ENCODE peak calls at places on chromosomes 16 and 17, in nine cellular contexts. One of them, this sample, is unnamed.

GRCh38 chr16:67397451-67397801 is 4.1 kb upstream of the TPPP3 start:
- DNase-seq in H9: no peak
- DNase-seq in gastrocnemius medialis: no peak
- DNase-seq in kidney: peak; percentile 86
- DNase-seq in upper lobe of left lung: peak; percentile 63
- DNase-seq in CD8-positive, alpha-beta T cell: no peak
- DNase-seq in lower lobe of right lung: peak; percentile 45
- DNase-seq in esophagus squamous epithelium: no peak
- DNase-seq in A549: no peak
- DNase-seq in this sample: peak; percentile 84

GRCh38 chr17:72370819-72371218 is 250.0 kb downstream of the SOX9 start:
- DNase-seq in H9: no peak
- DNase-seq in gastrocnemius medialis: no peak
- DNase-seq in kidney: no peak
- DNase-seq in upper lobe of left lung: no peak
- DNase-seq in CD8-positive, alpha-beta T cell: no peak
- DNase-seq in lower lobe of right lung: no peak
- DNase-seq in esophagus squamous epithelium: no peak
- DNase-seq in A549: peak; percentile 54
- DNase-seq in this sample: no peak

GRCh38 chr17:9402590-9403199 is 172.9 kb downstream of the STX8 start:
- DNase-seq in H9: peak; percentile 67
- DNase-seq in gastrocnemius medialis: no peak
- DNase-seq in kidney: no peak
- DNase-seq in upper lobe of left lung: no peak
- DNase-seq in CD8-positive, alpha-beta T cell: no peak
- DNase-seq in lower lobe of right lung: no peak
- DNase-seq in esophagus squamous epithelium: no peak
- DNase-seq in A549: peak; percentile 67
- DNase-seq in this sample: no peak

GRCh38 chr17:42773290-42774035 is at the start of gene VPS25:
- DNase-seq in H9: peak; percentile 86
- DNase-seq in gastrocnemius medialis: peak; percentile 62
- DNase-seq in kidney: peak; percentile 86
- DNase-seq in upper lobe of left lung: peak; percentile 70
- DNase-seq in CD8-positive, alpha-beta T cell: peak; percentile 74
- DNase-seq in lower lobe of right lung: peak; percentile 83
- DNase-seq in esophagus squamous epithelium: no peak
- DNase-seq in A549: peak; percentile 92
- DNase-seq in this sample: peak; percentile 76

GRCh38 chr16:363110-364090 is 6.9 kb downstream of the MRPL28 start:
- DNase-seq in H9: no peak
- DNase-seq in gastrocnemius medialis: no peak
- DNase-seq in kidney: peak; percentile 89
- DNase-seq in upper lobe of left lung: peak; percentile 70
- DNase-seq in CD8-positive, alpha-beta T cell: no peak
- DNase-seq in lower lobe of right lung: no peak
- DNase-seq in esophagus squamous epithelium: no peak
- DNase-seq in A549: no peak
- DNase-seq in this sample: peak; percentile 48

GRCh38 chr16:66050991-66051390 is 315.5 kb upstream of the CDH5 start:
- DNase-seq in H9: no peak
- DNase-seq in gastrocnemius medialis: no peak
- DNase-seq in kidney: no peak
- DNase-seq in upper lobe of left lung: no peak
- DNase-seq in CD8-positive, alpha-beta T cell: no peak
- DNase-seq in lower lobe of right lung: no peak
- DNase-seq in esophagus squamous epithelium: no peak
- DNase-seq in A549: no peak
- DNase-seq in this sample: no peak

GRCh38 chr17:81519284-81520020 is 6.9 kb upstream of the ACTG1 start:
- DNase-seq in H9: peak; percentile 82
- DNase-seq in gastrocnemius medialis: no peak
- DNase-seq in kidney: peak; percentile 94
- DNase-seq in upper lobe of left lung: peak; percentile 95
- DNase-seq in CD8-positive, alpha-beta T cell: peak; percentile 81
- DNase-seq in lower lobe of right lung: peak; percentile 84
- DNase-seq in esophagus squamous epithelium: no peak
- DNase-seq in A549: peak; percentile 66
- DNase-seq in this sample: peak; percentile 52

GRCh38 chr16:66419527-66419926 is 7.6 kb upstream of the BEAN1 start:
- DNase-seq in H9: peak; percentile 55
- DNase-seq in gastrocnemius medialis: no peak
- DNase-seq in kidney: no peak
- DNase-seq in upper lobe of left lung: no peak
- DNase-seq in CD8-positive, alpha-beta T cell: no peak
- DNase-seq in lower lobe of right lung: no peak
- DNase-seq in esophagus squamous epithelium: no peak
- DNase-seq in A549: no peak
- DNase-seq in this sample: no peak

GRCh38 chr16:1037023-1037933 is 35.3 kb upstream of the SSTR5 start:
- DNase-seq in H9: no peak
- DNase-seq in gastrocnemius medialis: no peak
- DNase-seq in kidney: no peak
- DNase-seq in upper lobe of left lung: peak; percentile 58
- DNase-seq in CD8-positive, alpha-beta T cell: no peak
- DNase-seq in lower lobe of right lung: no peak
- DNase-seq in esophagus squamous epithelium: no peak
- DNase-seq in A549: no peak
- DNase-seq in this sample: no peak

GRCh38 chr17:34758316-34758715 is 178.9 kb downstream of the TMEM132E start:
- DNase-seq in H9: peak; percentile 22
- DNase-seq in gastrocnemius medialis: no peak
- DNase-seq in kidney: no peak
- DNase-seq in upper lobe of left lung: no peak
- DNase-seq in CD8-positive, alpha-beta T cell: no peak
- DNase-seq in lower lobe of right lung: no peak
- DNase-seq in esophagus squamous epithelium: no peak
- DNase-seq in A549: no peak
- DNase-seq in this sample: no peak

GRCh38 chr16:22297871-22298733 is 893 bp downstream of the POLR3E start:
- DNase-seq in H9: peak; percentile 65
- DNase-seq in gastrocnemius medialis: peak; percentile 59
- DNase-seq in kidney: no peak
- DNase-seq in upper lobe of left lung: no peak
- DNase-seq in CD8-positive, alpha-beta T cell: peak; percentile 71
- DNase-seq in lower lobe of right lung: peak; percentile 50
- DNase-seq in esophagus squamous epithelium: no peak
- DNase-seq in A549: peak; percentile 95
- DNase-seq in this sample: peak; percentile 82

GRCh38 chr16:79788949-79789348 is 188.4 kb upstream of the MAF start:
- DNase-seq in H9: no peak
- DNase-seq in gastrocnemius medialis: no peak
- DNase-seq in kidney: no peak
- DNase-seq in upper lobe of left lung: no peak
- DNase-seq in CD8-positive, alpha-beta T cell: no peak
- DNase-seq in lower lobe of right lung: no peak
- DNase-seq in esophagus squamous epithelium: no peak
- DNase-seq in A549: no peak
- DNase-seq in this sample: no peak

GRCh38 chr16:12236491-12237030 is 260.0 kb downstream of the SNX29 start:
- DNase-seq in H9: no peak
- DNase-seq in gastrocnemius medialis: no peak
- DNase-seq in kidney: no peak
- DNase-seq in upper lobe of left lung: no peak
- DNase-seq in CD8-positive, alpha-beta T cell: no peak
- DNase-seq in lower lobe of right lung: no peak
- DNase-seq in esophagus squamous epithelium: no peak
- DNase-seq in A549: no peak
- DNase-seq in this sample: no peak

GRCh38 chr17:82603981-82604448 is 44.2 kb downstream of the WDR45B start:
- DNase-seq in H9: no peak
- DNase-seq in gastrocnemius medialis: peak; percentile 49
- DNase-seq in kidney: peak; percentile 89
- DNase-seq in upper lobe of left lung: no peak
- DNase-seq in CD8-positive, alpha-beta T cell: peak; percentile 32
- DNase-seq in lower lobe of right lung: peak; percentile 91
- DNase-seq in esophagus squamous epithelium: no peak
- DNase-seq in A549: no peak
- DNase-seq in this sample: no peak

GRCh38 chr16:239948-240277 is 5.3 kb downstream of the FAM234A start:
- DNase-seq in H9: no peak
- DNase-seq in gastrocnemius medialis: peak; percentile 29
- DNase-seq in kidney: no peak
- DNase-seq in upper lobe of left lung: no peak
- DNase-seq in CD8-positive, alpha-beta T cell: no peak
- DNase-seq in lower lobe of right lung: no peak
- DNase-seq in esophagus squamous epithelium: no peak
- DNase-seq in A549: no peak
- DNase-seq in this sample: no peak

GRCh38 chr16:5025171-5025632 is 8.5 kb downstream of the NAGPA start:
- DNase-seq in H9: peak; percentile 85
- DNase-seq in gastrocnemius medialis: no peak
- DNase-seq in kidney: no peak
- DNase-seq in upper lobe of left lung: no peak
- DNase-seq in CD8-positive, alpha-beta T cell: no peak
- DNase-seq in lower lobe of right lung: no peak
- DNase-seq in esophagus squamous epithelium: no peak
- DNase-seq in A549: peak; percentile 46
- DNase-seq in this sample: no peak

GRCh38 chr16:58502217-58502921 is 2.4 kb downstream of the NDRG4 start:
- DNase-seq in H9: no peak
- DNase-seq in gastrocnemius medialis: no peak
- DNase-seq in kidney: peak; percentile 30
- DNase-seq in upper lobe of left lung: no peak
- DNase-seq in CD8-positive, alpha-beta T cell: no peak
- DNase-seq in lower lobe of right lung: peak; percentile 15
- DNase-seq in esophagus squamous epithelium: no peak
- DNase-seq in A549: no peak
- DNase-seq in this sample: no peak

GRCh38 chr16:75402174-75402820 is 31.0 kb downstream of the CFDP1 start:
- DNase-seq in H9: no peak
- DNase-seq in gastrocnemius medialis: no peak
- DNase-seq in kidney: no peak
- DNase-seq in upper lobe of left lung: no peak
- DNase-seq in CD8-positive, alpha-beta T cell: no peak
- DNase-seq in lower lobe of right lung: no peak
- DNase-seq in esophagus squamous epithelium: no peak
- DNase-seq in A549: no peak
- DNase-seq in this sample: no peak

GRCh38 chr16:53952215-53953208 is 248.6 kb downstream of the FTO start:
- DNase-seq in H9: no peak
- DNase-seq in gastrocnemius medialis: no peak
- DNase-seq in kidney: no peak
- DNase-seq in upper lobe of left lung: no peak
- DNase-seq in CD8-positive, alpha-beta T cell: no peak
- DNase-seq in lower lobe of right lung: no peak
- DNase-seq in esophagus squamous epithelium: no peak
- DNase-seq in A549: no peak
- DNase-seq in this sample: no peak

GRCh38 chr17:83173180-83173996 is 94.0 kb downstream of the METRNL start:
- DNase-seq in H9: peak; percentile 30
- DNase-seq in gastrocnemius medialis: no peak
- DNase-seq in kidney: peak; percentile 64
- DNase-seq in upper lobe of left lung: peak; percentile 62
- DNase-seq in CD8-positive, alpha-beta T cell: no peak
- DNase-seq in lower lobe of right lung: no peak
- DNase-seq in esophagus squamous epithelium: no peak
- DNase-seq in A549: no peak
- DNase-seq in this sample: no peak

GRCh38 chr17:64355536-64356303 is 34.9 kb downstream of the PECAM1 start:
- DNase-seq in H9: no peak
- DNase-seq in gastrocnemius medialis: no peak
- DNase-seq in kidney: no peak
- DNase-seq in upper lobe of left lung: no peak
- DNase-seq in CD8-positive, alpha-beta T cell: no peak
- DNase-seq in lower lobe of right lung: no peak
- DNase-seq in esophagus squamous epithelium: no peak
- DNase-seq in A549: no peak
- DNase-seq in this sample: peak; percentile 54

GRCh38 chr17:8855477-8856204 is 11.8 kb downstream of the PIK3R6 start:
- DNase-seq in H9: no peak
- DNase-seq in gastrocnemius medialis: no peak
- DNase-seq in kidney: no peak
- DNase-seq in upper lobe of left lung: no peak
- DNase-seq in CD8-positive, alpha-beta T cell: no peak
- DNase-seq in lower lobe of right lung: no peak
- DNase-seq in esophagus squamous epithelium: no peak
- DNase-seq in A549: no peak
- DNase-seq in this sample: no peak

GRCh38 chr17:1591474-1592090 is 29.0 kb upstream of the PITPNA start:
- DNase-seq in H9: no peak
- DNase-seq in gastrocnemius medialis: no peak
- DNase-seq in kidney: no peak
- DNase-seq in upper lobe of left lung: peak; percentile 65
- DNase-seq in CD8-positive, alpha-beta T cell: no peak
- DNase-seq in lower lobe of right lung: no peak
- DNase-seq in esophagus squamous epithelium: no peak
- DNase-seq in A549: no peak
- DNase-seq in this sample: no peak
- H3K27ac ChIP-seq in H9: no peak overlapping the region
- H3K27ac ChIP-seq in gastrocnemius medialis: peak overlapping the region; percentile 91
- H3K27ac ChIP-seq in kidney: no peak overlapping the region
- H3K27ac ChIP-seq in upper lobe of left lung: no peak overlapping the region
- H3K27ac ChIP-seq in CD8-positive, alpha-beta T cell: no peak overlapping the region
- H3K27ac ChIP-seq in lower lobe of right lung: no peak overlapping the region
- H3K27ac ChIP-seq in esophagus squamous epithelium: no peak overlapping the region
- H3K27ac ChIP-seq in A549: peak overlapping the region; percentile 84
- H3K27ac ChIP-seq in this sample: peak overlapping the region; percentile 90

GRCh38 chr17:76681222-76682137 is 29.3 kb downstream of the MXRA7 start:
- DNase-seq in H9: peak; percentile 93
- DNase-seq in gastrocnemius medialis: no peak
- DNase-seq in kidney: peak; percentile 80
- DNase-seq in upper lobe of left lung: no peak
- DNase-seq in CD8-positive, alpha-beta T cell: peak; percentile 79
- DNase-seq in lower lobe of right lung: peak; percentile 73
- DNase-seq in esophagus squamous epithelium: no peak
- DNase-seq in A549: peak; percentile 77
- DNase-seq in this sample: peak; percentile 74
- H3K27ac ChIP-seq in H9: no peak overlapping the region
- H3K27ac ChIP-seq in gastrocnemius medialis: peak overlapping the region; percentile 3
- H3K27ac ChIP-seq in kidney: no peak overlapping the region
- H3K27ac ChIP-seq in upper lobe of left lung: peak overlapping the region; percentile 27
- H3K27ac ChIP-seq in CD8-positive, alpha-beta T cell: no peak overlapping the region
- H3K27ac ChIP-seq in lower lobe of right lung: no peak overlapping the region
- H3K27ac ChIP-seq in esophagus squamous epithelium: peak overlapping the region; percentile 30
- H3K27ac ChIP-seq in A549: no peak overlapping the region
- H3K27ac ChIP-seq in this sample: peak overlapping the region; percentile 4

GRCh38 chr16:3675601-3676130 is 21.2 kb downstream of the DNASE1 start:
- DNase-seq in H9: no peak
- DNase-seq in gastrocnemius medialis: no peak
- DNase-seq in kidney: no peak
- DNase-seq in upper lobe of left lung: peak; percentile 66
- DNase-seq in CD8-positive, alpha-beta T cell: no peak
- DNase-seq in lower lobe of right lung: no peak
- DNase-seq in esophagus squamous epithelium: no peak
- DNase-seq in A549: no peak
- DNase-seq in this sample: no peak
- H3K27ac ChIP-seq in H9: no peak overlapping the region
- H3K27ac ChIP-seq in gastrocnemius medialis: no peak overlapping the region
- H3K27ac ChIP-seq in kidney: no peak overlapping the region
- H3K27ac ChIP-seq in upper lobe of left lung: no peak overlapping the region
- H3K27ac ChIP-seq in CD8-positive, alpha-beta T cell: no peak overlapping the region
- H3K27ac ChIP-seq in lower lobe of right lung: no peak overlapping the region
- H3K27ac ChIP-seq in esophagus squamous epithelium: no peak overlapping the region
- H3K27ac ChIP-seq in A549: no peak overlapping the region
- H3K27ac ChIP-seq in this sample: no peak overlapping the region

DNA sequence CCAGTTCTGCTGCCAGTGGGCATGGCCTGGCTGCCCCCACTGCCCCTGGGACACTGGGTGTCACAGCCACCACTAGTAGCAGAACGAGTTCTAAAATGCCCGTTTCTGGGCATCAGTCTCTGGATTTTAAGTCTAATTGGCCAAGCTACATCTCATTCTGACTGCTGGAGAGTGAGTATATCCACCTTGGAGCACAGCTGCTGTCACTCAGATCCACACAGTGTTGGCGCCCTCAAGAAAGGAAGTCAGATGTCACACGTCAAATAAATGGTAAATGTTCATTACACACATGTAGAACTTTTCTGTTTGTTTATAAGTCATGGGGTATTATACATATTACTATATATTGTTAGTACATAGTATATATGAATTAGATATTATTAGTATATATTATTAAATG is 19.4 kb downstream of the GNGT2 start:
- DNase-seq in H9: no peak
- DNase-seq in gastrocnemius medialis: no peak
- DNase-seq in kidney: no peak
- DNase-seq in upper lobe of left lung: peak; percentile 24
- DNase-seq in CD8-positive, alpha-beta T cell: no peak
- DNase-seq in lower lobe of right lung: no peak
- DNase-seq in esophagus squamous epithelium: no peak
- DNase-seq in A549: no peak
- DNase-seq in this sample: no peak
- H3K27ac ChIP-seq in H9: no peak overlapping the region
- H3K27ac ChIP-seq in gastrocnemius medialis: peak overlapping the region; percentile 99
- H3K27ac ChIP-seq in kidney: no peak overlapping the region
- H3K27ac ChIP-seq in upper lobe of left lung: peak overlapping the region; percentile 92
- H3K27ac ChIP-seq in CD8-positive, alpha-beta T cell: no peak overlapping the region
- H3K27ac ChIP-seq in lower lobe of right lung: no peak overlapping the region
- H3K27ac ChIP-seq in esophagus squamous epithelium: no peak overlapping the region
- H3K27ac ChIP-seq in A549: peak overlapping the region; percentile 82
- H3K27ac ChIP-seq in this sample: peak overlapping the region; percentile 95